ENCODE peak calls at places on chromosomes 3 and 15, in eight cellular contexts. X, P, F, V, B, N, U and M are unnamed samples.

GRCh38 chr3:8581806-8582436 is 62.7 kb downstream of the SSUH2 start:
- DNase-seq in F (no peak), B (no peak), V (no peak), X (peak; percentile 68), U (peak; percentile 26), N (no peak), P (no peak), M (no peak)

GRCh38 chr15:99344639-99345038 is 93.4 kb downstream of the LRRC28 start:
- DNase-seq in U (no peak), N (no peak), P (no peak), V (no peak), F (no peak), B (no peak), X (no peak), M (no peak)

GRCh38 chr3:60056394-60056793 is 1006.6 kb upstream of the CFAP20DC start:
- DNase-seq in P (no peak), N (no peak), U (no peak), B (peak; percentile 2), X (no peak), F (no peak), V (no peak), M (no peak)

GRCh38 chr15:28005004-28005527 is 94.0 kb downstream of the OCA2 start:
- DNase-seq in P (no peak), U (no peak), V (no peak), B (no peak), X (no peak), F (no peak), N (no peak), M (no peak)

GRCh38 chr3:25747033-25747432 is 36.2 kb downstream of the NGLY1 start:
- DNase-seq in N (no peak), B (no peak), V (no peak), F (no peak), P (no peak), U (peak; percentile 12), X (peak; percentile 3), M (peak; percentile 48)

GRCh38 chr3:48765376-48765775 is 48.4 kb upstream of the IP6K2 start:
- DNase-seq in V (no peak), U (no peak), X (no peak), F (peak; percentile 25), P (no peak), B (peak; percentile 27), N (no peak), M (peak; percentile 33)

GRCh38 chr3:126114406-126115386 is 30.8 kb upstream of the SLC41A3 start:
- DNase-seq in P (no peak), X (no peak), F (no peak), V (peak; percentile 4), N (no peak), U (no peak), B (no peak), M (no peak)

GRCh38 chr3:96319176-96319575 is 495.2 kb upstream of the EPHA6 start:
- DNase-seq in V (no peak), F (no peak), P (no peak), N (no peak), B (no peak), X (peak; percentile 2), U (no peak), M (no peak)

GRCh38 chr3:194132465-194133358 is 3.2 kb upstream of the HES1 start:
- DNase-seq in X (no peak), F (no peak), U (no peak), B (no peak), V (no peak), P (no peak), N (no peak), M (no peak)

GRCh38 chr3:109356442-109357155 is 19.3 kb upstream of the DPPA4 start:
- DNase-seq in B (no peak), F (no peak), U (no peak), V (no peak), N (no peak), P (no peak), X (no peak), M (no peak)

GRCh38 chr15:96230557-96231181 is 99.8 kb upstream of the NR2F2 start:
- DNase-seq in F (no peak), B (no peak), P (no peak), V (no peak), X (peak; percentile 18), N (no peak), U (peak; percentile 72), M (peak; percentile 54)

GRCh38 chr15:66681395-66681794 is 20.6 kb upstream of the SMAD6 start:
- DNase-seq in U (no peak), N (no peak), X (no peak), B (no peak), P (no peak), F (no peak), V (no peak), M (no peak)

GRCh38 chr3:15229262-15229661 is 23.2 kb downstream of the CAPN7 start:
- DNase-seq in P (no peak), X (no peak), B (no peak), N (no peak), U (no peak), V (no peak), F (no peak), M (no peak)

GRCh38 chr3:23601020-23601822 is 204.5 kb upstream of the UBE2E1 start:
- DNase-seq in V (no peak), P (no peak), B (peak; percentile 48), X (peak; percentile 47), F (no peak), N (no peak), U (peak; percentile 35), M (peak; percentile 41)

GRCh38 chr3:87873136-87873535 is 185.7 kb downstream of the CGGBP1 start:
- DNase-seq in B (no peak), X (no peak), F (no peak), U (no peak), N (no peak), P (no peak), V (no peak), M (peak; percentile 59)

GRCh38 chr15:78243491-78243941 is 9.2 kb upstream of the ACSBG1 start:
- DNase-seq in P (peak; percentile 29), B (peak; percentile 66), N (no peak), V (peak; percentile 33), F (peak; percentile 28), X (peak; percentile 11), U (peak; percentile 32), M (peak; percentile 68)

GRCh38 chr3:183500349-183500748 is 55.2 kb downstream of the KLHL6 start:
- DNase-seq in N (no peak), P (no peak), B (no peak), X (no peak), V (no peak), U (no peak), F (no peak), M (no peak)

GRCh38 chr3:147943265-147943945 is 534.2 kb downstream of the ZIC1 start:
- DNase-seq in V (no peak), B (no peak), F (no peak), P (no peak), U (peak; percentile 93), N (no peak), X (peak; percentile 77), M (peak; percentile 91)
- H3K4me3 ChIP-seq in V (no peak overlapping the region), B (peak overlapping the region; percentile 7), F (no peak overlapping the region), P (no peak overlapping the region), U (no peak overlapping the region), N (no peak overlapping the region), X (no peak overlapping the region), M (no peak overlapping the region)

GRCh38 chr3:10581251-10581650 is 75.9 kb upstream of the ATP2B2 start:
- DNase-seq in N (no peak), U (no peak), X (no peak), B (no peak), P (no peak), V (no peak), F (no peak), M (no peak)
- TF ChIP-seq CTCF in N (no peak), U (no peak), X (no peak), B (no peak), P (no peak), V (no peak), F (no peak), M (no peak)

DNA sequence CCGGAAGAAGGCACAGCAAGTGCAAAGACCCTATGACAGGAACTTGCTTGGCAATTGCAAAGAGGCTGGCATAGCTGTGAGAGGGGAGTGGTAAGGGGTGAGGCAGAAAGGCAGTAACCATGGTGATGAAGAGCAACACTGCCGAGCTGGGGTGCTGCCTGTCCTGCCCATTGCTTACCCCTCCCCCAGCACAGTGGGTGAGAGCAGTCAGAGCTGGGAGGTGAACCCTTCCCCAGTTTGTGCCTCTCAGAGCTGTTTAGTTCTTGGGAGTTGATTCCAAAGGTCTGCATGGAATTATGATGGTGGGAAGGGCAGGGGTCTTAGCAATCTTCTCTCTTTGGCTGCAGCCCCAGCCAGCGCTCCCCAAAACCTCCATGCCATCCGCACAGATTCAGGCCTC is 8.9 kb downstream of the TYRO3 start:
- DNase-seq in N (no peak), F (no peak), B (no peak), V (no peak), X (no peak), U (no peak), P (no peak), M (no peak)
- H3K4me3 ChIP-seq in N (no peak overlapping the region), F (no peak overlapping the region), B (no peak overlapping the region), V (no peak overlapping the region), X (no peak overlapping the region), U (no peak overlapping the region), P (no peak overlapping the region), M (no peak overlapping the region)

DNA sequence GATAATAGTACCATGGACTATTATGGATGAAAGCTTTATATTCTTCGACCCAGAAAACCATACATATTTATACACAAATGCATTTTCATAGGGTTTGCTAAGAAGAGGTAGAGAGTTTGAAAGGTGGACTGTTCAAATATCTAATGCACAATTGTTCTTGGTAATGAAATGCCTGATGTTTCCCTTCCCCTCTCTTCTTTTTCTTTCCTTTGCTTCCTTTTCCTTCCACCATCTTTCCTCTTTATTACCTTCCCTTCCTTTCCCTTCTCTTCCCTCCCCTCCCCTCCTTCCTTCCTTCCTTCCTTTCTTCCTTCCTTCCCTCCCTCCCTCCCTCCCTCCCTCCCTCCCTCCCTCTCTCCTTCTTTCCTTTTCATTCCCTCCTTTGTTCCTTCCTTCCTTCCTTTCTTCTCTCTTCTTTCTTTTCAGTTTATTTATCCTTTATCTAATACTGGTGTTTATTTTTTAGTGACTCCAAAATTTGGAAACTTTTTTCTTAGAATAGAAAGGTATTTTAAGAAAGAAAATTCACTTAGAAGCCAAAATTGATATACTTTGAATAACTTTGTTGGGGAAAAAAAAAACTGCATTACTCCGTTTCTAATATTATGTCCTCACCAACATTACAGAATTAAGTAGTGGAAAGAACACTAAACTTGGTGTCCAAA is 22.7 kb upstream of the PYDC2 start:
- DNase-seq in F (no peak), N (no peak), U (no peak), B (no peak), V (no peak), X (no peak), P (no peak), M (no peak)
- TF ChIP-seq CTCF in F (no peak), N (no peak), U (no peak), B (no peak), V (no peak), X (no peak), P (no peak), M (no peak)

GRCh38 chr3:128054363-128054762 is 2.1 kb downstream of the SEC61A1 start:
- DNase-seq in V (no peak), X (peak; percentile 52), P (no peak), F (no peak), B (no peak), N (no peak), U (peak; percentile 72), M (peak; percentile 41)
- H3K4me3 ChIP-seq in V (no peak overlapping the region), X (peak overlapping the region; percentile 98), P (no peak overlapping the region), F (peak overlapping the region; percentile 89), B (peak overlapping the region; percentile 93), N (peak overlapping the region; percentile 78), U (peak overlapping the region; percentile 93), M (peak overlapping the region; percentile 93)

GRCh38 chr3:51955893-51956770 is 951 bp downstream of the GPR62 start:
- DNase-seq in U (no peak), N (no peak), B (peak; percentile 91), V (peak; percentile 52), P (peak; percentile 60), X (peak; percentile 42), F (peak; percentile 63), M (peak; percentile 55)
- TF ChIP-seq CTCF in U (peak; percentile 4), N (peak; percentile 52), B (peak; percentile 47), V (peak; percentile 43), P (peak; percentile 46), X (peak; percentile 30), F (no peak), M (peak; percentile 55)